ENCODE peak calls at places on chromosome 18, in five cellular contexts. One of them, this sample, is unnamed.

GRCh38 chr18:45066210-45066609 is 385.5 kb downstream of the SETBP1 start:
- DNase-seq in GM20000: no peak
- DNase-seq in fibroblast of the aortic adventitia: no peak
- DNase-seq in neural crest cell: no peak
- DNase-seq in choroid plexus epithelial cell: no peak
- DNase-seq in this sample: no peak

GRCh38 chr18:911025-911424 is 6.4 kb downstream of the ADCYAP1 start:
- DNase-seq in fibroblast of the aortic adventitia: no peak
- DNase-seq in GM20000: no peak
- DNase-seq in neural crest cell: no peak
- DNase-seq in choroid plexus epithelial cell: no peak
- DNase-seq in this sample: no peak

GRCh38 chr18:43159091-43159490 is 43.6 kb upstream of the RIT2 start:
- DNase-seq in neural crest cell: no peak
- DNase-seq in choroid plexus epithelial cell: peak
- DNase-seq in GM20000: no peak
- DNase-seq in fibroblast of the aortic adventitia: peak
- DNase-seq in this sample: no peak

GRCh38 chr18:13932285-13933025 is 17.1 kb upstream of the MC2R start:
- DNase-seq in choroid plexus epithelial cell: no peak
- DNase-seq in neural crest cell: no peak
- DNase-seq in fibroblast of the aortic adventitia: no peak
- DNase-seq in GM20000: no peak
- DNase-seq in this sample: no peak

GRCh38 chr18:37871583-37871982 is 306.0 kb upstream of the CELF4 start:
- DNase-seq in choroid plexus epithelial cell: no peak
- DNase-seq in fibroblast of the aortic adventitia: no peak
- DNase-seq in GM20000: no peak
- DNase-seq in neural crest cell: no peak
- DNase-seq in this sample: no peak

GRCh38 chr18:63882333-63883141 is 5.0 kb upstream of the SERPINB2 start:
- DNase-seq in choroid plexus epithelial cell: peak
- DNase-seq in fibroblast of the aortic adventitia: peak
- DNase-seq in GM20000: no peak
- DNase-seq in neural crest cell: no peak
- DNase-seq in this sample: peak

GRCh38 chr18:57947117-57947516 is 96.9 kb upstream of the NEDD4L start:
- DNase-seq in fibroblast of the aortic adventitia: no peak
- DNase-seq in neural crest cell: no peak
- DNase-seq in GM20000: no peak
- DNase-seq in choroid plexus epithelial cell: no peak
- DNase-seq in this sample: no peak

GRCh38 chr18:50232419-50232818 is 33.9 kb downstream of the CFAP53 start:
- DNase-seq in fibroblast of the aortic adventitia: no peak
- DNase-seq in neural crest cell: no peak
- DNase-seq in GM20000: no peak
- DNase-seq in choroid plexus epithelial cell: no peak
- DNase-seq in this sample: no peak

GRCh38 chr18:23529597-23529996 is 26.3 kb downstream of the RMC1 start:
- DNase-seq in GM20000: no peak
- DNase-seq in neural crest cell: no peak
- DNase-seq in choroid plexus epithelial cell: peak
- DNase-seq in fibroblast of the aortic adventitia: peak
- DNase-seq in this sample: peak

GRCh38 chr18:59957957-59958356 is 58.2 kb downstream of the PMAIP1 start:
- DNase-seq in choroid plexus epithelial cell: peak
- DNase-seq in GM20000: no peak
- DNase-seq in neural crest cell: no peak
- DNase-seq in fibroblast of the aortic adventitia: peak
- DNase-seq in this sample: no peak

GRCh38 chr18:76553715-76554603 is 58.9 kb upstream of the ZNF516 start:
- DNase-seq in GM20000: no peak
- DNase-seq in neural crest cell: no peak
- DNase-seq in choroid plexus epithelial cell: peak
- DNase-seq in fibroblast of the aortic adventitia: no peak
- DNase-seq in this sample: no peak

GRCh38 chr18:68623342-68623741 is 91.6 kb downstream of the TMX3 start:
- DNase-seq in neural crest cell: peak
- DNase-seq in fibroblast of the aortic adventitia: peak
- DNase-seq in choroid plexus epithelial cell: peak
- DNase-seq in GM20000: peak
- DNase-seq in this sample: peak

GRCh38 chr18:79934311-79935097 is 16.9 kb downstream of the SLC66A2 start:
- DNase-seq in fibroblast of the aortic adventitia: no peak
- DNase-seq in choroid plexus epithelial cell: peak
- DNase-seq in GM20000: no peak
- DNase-seq in neural crest cell: no peak
- DNase-seq in this sample: no peak

GRCh38 chr18:70075906-70076305 is 128.2 kb upstream of the CD226 start:
- DNase-seq in neural crest cell: no peak
- DNase-seq in fibroblast of the aortic adventitia: no peak
- DNase-seq in choroid plexus epithelial cell: peak
- DNase-seq in GM20000: no peak
- DNase-seq in this sample: no peak
- TF ChIP-seq CTCF in neural crest cell: peak
- TF ChIP-seq CTCF in fibroblast of the aortic adventitia: peak
- TF ChIP-seq CTCF in choroid plexus epithelial cell: peak
- TF ChIP-seq CTCF in GM20000: no peak
- TF ChIP-seq CTCF in this sample: peak

GRCh38 chr18:25832008-25832604 is 258.3 kb downstream of the SS18 start:
- DNase-seq in neural crest cell: peak
- DNase-seq in fibroblast of the aortic adventitia: peak
- DNase-seq in choroid plexus epithelial cell: peak
- DNase-seq in GM20000: peak
- DNase-seq in this sample: no peak
- TF ChIP-seq CTCF in neural crest cell: peak
- TF ChIP-seq CTCF in fibroblast of the aortic adventitia: peak
- TF ChIP-seq CTCF in choroid plexus epithelial cell: peak
- TF ChIP-seq CTCF in GM20000: peak
- TF ChIP-seq CTCF in this sample: peak

DNA sequence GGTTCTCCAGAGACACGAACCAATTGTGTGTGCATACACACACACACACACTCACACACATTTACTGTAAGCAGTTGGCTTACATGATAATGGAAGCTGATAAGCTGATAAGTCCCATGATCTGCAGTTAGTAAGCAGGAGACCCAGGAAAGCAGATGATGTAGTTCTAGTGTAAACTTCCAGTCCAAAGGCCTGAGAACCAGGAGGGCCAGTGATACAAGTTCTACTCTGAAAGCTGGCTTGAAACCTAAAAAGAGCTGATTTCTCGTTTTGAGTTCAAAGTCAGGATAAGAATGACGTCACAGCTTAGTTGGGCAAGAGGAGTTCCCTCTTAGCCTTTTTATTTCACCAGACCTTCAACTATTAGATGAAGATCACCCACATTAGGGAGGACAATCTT is 558.8 kb upstream of the PIK3C3 start:
- DNase-seq in choroid plexus epithelial cell: no peak
- DNase-seq in neural crest cell: no peak
- DNase-seq in fibroblast of the aortic adventitia: no peak
- DNase-seq in GM20000: no peak
- DNase-seq in this sample: no peak
- TF ChIP-seq CTCF in choroid plexus epithelial cell: no peak
- TF ChIP-seq CTCF in neural crest cell: no peak
- TF ChIP-seq CTCF in fibroblast of the aortic adventitia: no peak
- TF ChIP-seq CTCF in GM20000: no peak
- TF ChIP-seq CTCF in this sample: no peak

DNA sequence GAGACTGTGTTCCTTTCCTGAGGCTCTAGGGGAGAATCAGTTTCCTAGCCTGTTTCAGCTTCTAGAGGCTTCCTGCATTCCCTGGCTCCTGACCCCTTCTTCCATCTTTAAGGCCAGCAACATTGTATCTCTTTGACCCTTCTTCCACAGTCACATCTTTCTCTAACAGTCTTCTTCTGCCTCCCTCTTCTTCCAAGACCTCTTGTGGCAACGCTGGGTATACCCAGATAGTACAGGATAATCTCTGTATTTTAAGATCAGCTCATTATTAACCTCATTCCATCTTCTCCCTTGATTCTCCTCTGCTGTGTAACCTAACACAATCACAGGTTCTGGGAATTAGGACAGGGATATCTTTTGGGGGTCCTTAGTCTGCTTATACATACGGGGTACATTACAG is 8.9 kb upstream of the MYL12A start:
- DNase-seq in GM20000: no peak
- DNase-seq in neural crest cell: no peak
- DNase-seq in choroid plexus epithelial cell: peak
- DNase-seq in fibroblast of the aortic adventitia: no peak
- DNase-seq in this sample: no peak
- TF ChIP-seq CTCF in GM20000: no peak
- TF ChIP-seq CTCF in neural crest cell: no peak
- TF ChIP-seq CTCF in choroid plexus epithelial cell: peak
- TF ChIP-seq CTCF in fibroblast of the aortic adventitia: peak
- TF ChIP-seq CTCF in this sample: peak

This sample was measured in osteoblast.